ENCODE peak calls at places on chromosomes 6 and 20, in five cellular contexts. B is tibial artery, K is GM12864, H is HCT116, G is ovary. V is an unnamed sample.

GRCh38 chr6:168102093-168102985 is 23.3 kb upstream of the FRMD1 start:
- DNase-seq in B (no peak), K (no peak), H (no peak), G (no peak), V (peak; percentile 81)

GRCh38 chr6:28008053-28008452 is 51.0 kb downstream of the OR2B6 start:
- DNase-seq in B (no peak), K (no peak), H (no peak), G (no peak), V (no peak)

GRCh38 chr6:144334150-144334708 is 49.1 kb downstream of the UTRN start:
- DNase-seq in B (no peak), K (peak; percentile 53), H (no peak), G (no peak), V (no peak)

GRCh38 chr6:139597781-139598368 is 223.4 kb upstream of the CITED2 start:
- DNase-seq in B (peak; percentile 82), K (no peak), H (no peak), G (peak; percentile 87), V (peak; percentile 87)

GRCh38 chr20:13546497-13547131 is 92.1 kb downstream of the TASP1 start:
- DNase-seq in B (peak; percentile 87), K (peak; percentile 29), H (peak; percentile 69), G (peak; percentile 70), V (peak; percentile 69)

GRCh38 chr6:103113416-103113815 is 1719.9 kb downstream of the GRIK2 start:
- DNase-seq in B (no peak), K (no peak), H (no peak), G (no peak), V (no peak)

GRCh38 chr20:33465536-33466302 is 22.2 kb upstream of the SNTA1 start:
- DNase-seq in B (no peak), K (no peak), H (no peak), G (no peak), V (peak; percentile 14)

GRCh38 chr6:126063512-126064146 is 77.3 kb downstream of the TRMT11 start:
- DNase-seq in B (no peak), K (no peak), H (no peak), G (no peak), V (no peak)

GRCh38 chr20:58714923-58715708 is 22.5 kb downstream of the NPEPL1 start:
- DNase-seq in B (no peak), K (no peak), H (no peak), G (peak; percentile 7), V (no peak)

GRCh38 chr6:162974685-162975084 is 246.9 kb downstream of the PACRG start:
- DNase-seq in B (no peak), K (no peak), H (no peak), G (no peak), V (no peak)

GRCh38 chr20:43821795-43822194 is 92.9 kb upstream of the TOX2 start:
- DNase-seq in B (no peak), K (no peak), H (no peak), G (no peak), V (no peak)

GRCh38 chr6:124073021-124073420 is 269.4 kb downstream of the NKAIN2 start:
- DNase-seq in B (no peak), K (no peak), H (no peak), G (no peak), V (no peak)

GRCh38 chr20:23141450-23142161 is 55.5 kb upstream of the CD93 start:
- DNase-seq in B (peak; percentile 8), K (no peak), H (no peak), G (peak; percentile 61), V (no peak)

GRCh38 chr20:49207071-49207470 is 12.1 kb upstream of the DDX27 start:
- DNase-seq in B (no peak), K (no peak), H (no peak), G (no peak), V (no peak)
- TF ChIP-seq CTCF in B (no peak), K (no peak), H (peak; percentile 45), G (no peak), V (no peak)

DNA sequence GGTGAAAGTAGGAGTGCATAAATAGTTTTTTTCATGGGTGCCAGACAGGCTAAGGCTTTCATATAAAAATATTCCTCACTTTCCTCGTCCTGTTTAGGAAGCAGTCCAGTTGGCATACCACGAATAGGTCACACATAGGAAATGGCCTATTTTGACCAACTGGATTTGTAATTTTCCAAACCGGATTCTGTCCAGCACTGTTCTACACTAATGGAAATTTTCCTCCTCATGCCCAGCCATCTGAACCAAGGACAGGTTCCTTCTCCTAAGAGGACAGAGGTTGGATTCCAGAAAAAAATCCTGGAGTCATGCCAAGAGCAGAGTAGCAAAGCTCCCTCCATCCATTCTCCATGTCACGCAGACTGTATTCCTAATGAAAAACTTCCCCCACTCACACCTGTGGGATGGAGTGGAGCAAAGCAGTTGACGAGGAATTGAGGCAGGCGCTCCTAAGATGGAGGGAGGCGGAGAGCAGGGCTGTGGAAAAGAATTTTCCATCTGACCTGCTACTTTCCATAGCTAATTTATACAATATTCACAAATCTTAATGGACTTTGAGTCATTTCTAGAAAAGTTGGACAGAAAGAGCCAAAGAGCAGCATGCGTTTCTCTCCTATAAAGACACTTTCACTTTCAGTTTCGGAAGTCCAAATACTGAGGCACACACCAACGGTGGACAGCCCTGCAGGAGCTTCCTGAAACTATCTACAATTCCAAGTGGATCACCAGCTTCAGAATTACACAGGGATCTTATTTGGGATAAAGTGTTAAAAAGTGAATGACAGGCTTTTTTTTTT is 43.3 kb downstream of the PANK2 start:
- DNase-seq in B (no peak), K (no peak), H (no peak), G (no peak), V (no peak)
- H3K4me3 ChIP-seq in B (peak overlapping the region; percentile 46), K (no peak overlapping the region), H (no peak overlapping the region), G (peak overlapping the region; percentile 47), V (no peak overlapping the region)

DNA sequence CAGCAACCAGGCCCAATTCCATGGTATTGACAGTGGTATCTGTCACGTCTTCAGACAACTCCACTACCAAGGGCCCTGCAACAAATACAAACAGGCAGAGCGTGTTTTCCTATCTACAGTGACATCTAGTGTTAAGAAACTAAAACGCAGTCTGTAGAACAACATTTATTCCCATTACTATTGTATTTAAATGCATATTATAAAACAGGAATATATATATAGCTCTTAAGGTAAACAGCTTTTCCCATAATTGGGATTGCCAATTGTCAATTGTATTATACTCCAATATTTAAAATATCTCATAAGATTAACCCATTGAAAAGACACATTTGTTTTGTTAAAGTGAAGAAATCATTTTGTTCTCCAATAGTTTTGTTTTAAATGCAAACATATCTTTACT is 97.2 kb downstream of the KIF16B start:
- DNase-seq in B (no peak), K (peak; percentile 15), H (peak; percentile 24), G (no peak), V (no peak)
- TF ChIP-seq CTCF in B (peak; percentile 69), K (peak; percentile 47), H (peak; percentile 47), G (peak; percentile 62), V (no peak)

DNA sequence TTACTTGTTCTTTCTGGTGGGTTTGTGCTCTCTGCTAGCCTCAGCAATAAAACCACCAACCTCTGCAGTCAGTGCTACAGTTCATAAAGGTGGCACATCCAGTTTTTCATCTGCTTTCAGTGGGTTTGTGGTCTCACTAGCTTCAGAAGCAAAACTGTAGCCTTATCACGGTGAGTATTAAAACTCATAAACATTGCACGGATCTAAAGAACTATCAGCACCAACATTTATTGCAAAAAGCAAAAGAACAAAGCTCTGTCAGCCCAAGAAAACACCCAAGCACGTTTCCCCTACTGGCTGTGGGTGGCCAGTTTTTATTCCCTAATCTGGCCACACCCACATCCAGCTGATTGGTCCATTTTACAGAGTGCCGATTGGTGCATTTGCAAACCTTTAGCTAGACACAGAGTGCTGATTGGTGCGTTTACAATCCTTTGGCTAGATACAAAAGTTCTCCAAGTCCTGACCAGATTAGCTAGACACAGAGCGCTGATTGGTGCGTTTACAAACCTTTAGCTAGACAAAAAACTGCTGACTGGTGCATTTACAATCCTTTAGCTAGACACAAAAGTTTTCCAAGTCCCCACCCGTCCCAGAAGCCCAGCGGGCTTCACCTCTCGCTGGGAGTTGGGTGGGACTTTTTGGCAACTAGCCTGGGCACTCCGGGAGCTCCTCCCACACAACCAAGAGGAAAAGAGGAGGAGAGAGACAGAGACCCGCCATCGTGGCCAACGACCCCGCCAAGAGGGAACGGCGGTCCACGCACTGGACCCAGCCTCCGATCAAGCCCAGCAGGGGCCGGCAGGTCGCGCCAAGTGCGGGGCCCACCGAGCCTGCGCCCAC is 3.3 kb upstream of the TMEM14C start:
- DNase-seq in B (no peak), K (no peak), H (no peak), G (peak; percentile 50), V (no peak)
- H3K4me3 ChIP-seq in B (peak overlapping the region; percentile 67), K (peak overlapping the region; percentile 69), H (no peak overlapping the region), G (peak overlapping the region; percentile 47), V (no peak overlapping the region)

GRCh38 chr6:69732640-69733039 is 64.2 kb downstream of the LMBRD1 start:
- DNase-seq in B (no peak), K (peak; percentile 3), H (no peak), G (no peak), V (no peak)
- TF ChIP-seq CTCF in B (peak; percentile 9), K (peak; percentile 22), H (no peak), G (no peak), V (no peak)

DNA sequence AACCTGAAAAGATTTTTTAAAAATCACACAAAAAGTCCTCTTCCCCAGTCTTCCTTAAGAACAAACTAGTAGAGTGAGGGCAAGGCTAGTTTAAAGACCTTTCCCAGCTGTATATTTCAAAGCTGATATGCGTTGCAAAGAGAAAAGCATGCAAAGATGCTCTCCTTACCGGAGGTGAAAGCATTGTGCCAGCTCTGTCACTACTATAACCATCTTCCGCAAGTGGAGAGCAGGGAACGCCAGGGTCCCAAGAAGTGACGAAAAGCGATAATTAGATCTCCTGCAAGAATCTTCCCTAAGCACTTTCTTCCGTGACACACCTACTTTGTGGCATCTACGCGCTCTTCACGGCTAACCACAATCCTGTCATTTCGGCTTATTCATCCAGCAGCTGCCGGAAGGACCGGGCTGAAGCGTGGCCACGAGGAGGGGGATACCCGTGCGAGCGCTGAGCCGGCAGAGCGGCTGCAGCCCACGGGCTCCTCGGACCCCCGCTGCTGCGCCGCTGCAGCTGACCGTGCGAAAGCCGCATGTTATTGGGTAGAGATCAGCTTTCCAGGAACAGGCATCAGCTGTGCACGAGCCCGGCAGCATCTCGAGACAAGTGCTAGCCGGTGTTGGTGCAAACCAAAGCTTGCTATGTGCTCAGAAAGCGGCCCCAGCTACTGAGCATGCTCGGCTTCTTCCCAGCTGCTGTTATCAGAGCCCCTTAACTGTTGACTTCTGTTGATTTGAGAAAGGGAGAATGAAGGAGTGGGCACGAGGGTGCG is 57.2 kb upstream of the ARHGAP18 start:
- DNase-seq in B (peak; percentile 25), K (no peak), H (no peak), G (no peak), V (peak; percentile 13)
- H3K4me3 ChIP-seq in B (peak overlapping the region; percentile 39), K (peak overlapping the region; percentile 55), H (peak overlapping the region; percentile 51), G (peak overlapping the region; percentile 3), V (no peak overlapping the region)

V was measured in body of pancreas.